ENCODE peak calls at places on chromosome 16, in ten cellular contexts. K, O, C, Q, U, P, H, I, Y and V are unnamed samples.

GRCh38 chr16:75310541-75310940 is 59.1 kb upstream of the BCAR1 start:
- DNase-seq in K (no peak), O (no peak), C (no peak), Q (no peak), U (no peak), P (no peak), H (no peak), I (no peak), Y (no peak), V (no peak)

GRCh38 chr16:50059111-50059510 is 6.7 kb upstream of the HEATR3 start:
- DNase-seq in K (no peak), O (no peak), C (no peak), Q (no peak), U (no peak), P (no peak), H (no peak), I (no peak), Y (no peak), V (no peak)

GRCh38 chr16:73703891-73704290 is 592.7 kb upstream of the PSMD7 start:
- DNase-seq in K (peak), O (no peak), C (no peak), Q (no peak), U (no peak), P (no peak), H (no peak), I (no peak), Y (no peak), V (no peak)

GRCh38 chr16:84143784-84144199 is 1.2 kb downstream of the HSDL1 start:
- DNase-seq in K (no peak), O (no peak), C (no peak), Q (no peak), U (no peak), P (no peak), H (no peak), I (no peak), Y (no peak), V (no peak)

GRCh38 chr16:79767597-79768280 is 167.2 kb upstream of the MAF start:
- DNase-seq in K (peak), O (peak), C (no peak), Q (no peak), U (no peak), P (no peak), H (no peak), I (peak), Y (peak), V (no peak)

GRCh38 chr16:46908540-46909372 is 24.6 kb downstream of the GPT2 start:
- DNase-seq in K (peak), O (peak), C (peak), Q (peak), U (peak), P (no peak), H (no peak), I (peak), Y (peak), V (peak)

GRCh38 chr16:63426275-63426870 is 1390.1 kb upstream of the CDH8 start:
- DNase-seq in K (no peak), O (no peak), C (no peak), Q (no peak), U (no peak), P (no peak), H (no peak), I (no peak), Y (no peak), V (no peak)

GRCh38 chr16:89737341-89738071 is 16.2 kb downstream of the ZNF276 start:
- DNase-seq in K (no peak), O (no peak), C (no peak), Q (no peak), U (no peak), P (no peak), H (no peak), I (no peak), Y (no peak), V (no peak)

GRCh38 chr16:7206469-7206868 is 126.2 kb upstream of the RBFOX1 start:
- DNase-seq in K (no peak), O (no peak), C (no peak), Q (no peak), U (no peak), P (no peak), H (no peak), I (no peak), Y (no peak), V (no peak)

GRCh38 chr16:80527297-80527696 is 13.5 kb upstream of the DYNLRB2 start:
- DNase-seq in K (peak), O (peak), C (peak), Q (peak), U (no peak), P (no peak), H (no peak), I (peak), Y (peak), V (peak)

GRCh38 chr16:9840761-9841665 is 341.2 kb downstream of the GRIN2A start:
- DNase-seq in K (no peak), O (no peak), C (no peak), Q (no peak), U (no peak), P (no peak), H (no peak), I (no peak), Y (no peak), V (no peak)

GRCh38 chr16:11586856-11587642 is at the start of gene LITAF:
- DNase-seq in K (peak), O (peak), C (peak), Q (peak), U (no peak), P (peak), H (peak), I (peak), Y (peak), V (peak)

GRCh38 chr16:87930456-87930855 is 5.9 kb downstream of the CA5A start:
- DNase-seq in K (no peak), O (no peak), C (no peak), Q (no peak), U (no peak), P (no peak), H (no peak), I (no peak), Y (no peak), V (no peak)

GRCh38 chr16:70490261-70490660 is 33.1 kb downstream of the COG4 start:
- DNase-seq in K (no peak), O (no peak), C (peak), Q (no peak), U (no peak), P (no peak), H (no peak), I (no peak), Y (no peak), V (no peak)

GRCh38 chr16:814974-815373 is 14.4 kb upstream of the GNG13 start:
- DNase-seq in K (no peak), O (peak), C (peak), Q (no peak), U (no peak), P (no peak), H (no peak), I (peak), Y (no peak), V (no peak)

GRCh38 chr16:31467151-31467550 is 4.8 kb upstream of the TGFB1I1 start:
- DNase-seq in K (no peak), O (peak), C (no peak), Q (no peak), U (no peak), P (no peak), H (peak), I (no peak), Y (no peak), V (no peak)

GRCh38 chr16:48537909-48538745 is 71.9 kb downstream of the N4BP1 start:
- DNase-seq in K (no peak), O (peak), C (no peak), Q (no peak), U (no peak), P (peak), H (peak), I (peak), Y (no peak), V (no peak)

GRCh38 chr16:68844211-68844564 is 857 bp downstream of the TANGO6 start:
- DNase-seq in K (no peak), O (no peak), C (no peak), Q (no peak), U (no peak), P (no peak), H (no peak), I (no peak), Y (no peak), V (no peak)

GRCh38 chr16:57316390-57317017 is 32.0 kb upstream of the PLLP start:
- DNase-seq in K (peak), O (peak), C (peak), Q (no peak), U (no peak), P (no peak), H (peak), I (peak), Y (no peak), V (no peak)

GRCh38 chr16:54447606-54448440 is 161.2 kb upstream of the IRX3 start:
- DNase-seq in K (peak), O (peak), C (peak), Q (no peak), U (peak), P (no peak), H (no peak), I (peak), Y (no peak), V (no peak)

GRCh38 chr16:27462846-27463682 is 61.1 kb downstream of the IL21R start:
- DNase-seq in K (no peak), O (no peak), C (no peak), Q (no peak), U (no peak), P (no peak), H (no peak), I (no peak), Y (no peak), V (no peak)

GRCh38 chr16:27972500-27972899 is 91.0 kb downstream of the GSG1L start:
- DNase-seq in K (peak), O (peak), C (peak), Q (no peak), U (peak), P (peak), H (peak), I (peak), Y (peak), V (peak)

GRCh38 chr16:14369734-14370598 is 260.1 kb downstream of the PARN start:
- DNase-seq in K (peak), O (peak), C (no peak), Q (no peak), U (no peak), P (no peak), H (no peak), I (peak), Y (no peak), V (no peak)

GRCh38 chr16:58366247-58367031 is 25.8 kb upstream of the GINS3 start:
- DNase-seq in K (peak), O (peak), C (peak), Q (no peak), U (peak), P (no peak), H (no peak), I (peak), Y (no peak), V (no peak)

GRCh38 chr16:3173892-3174617 is 13.9 kb upstream of the OR1F1 start:
- DNase-seq in K (peak), O (no peak), C (no peak), Q (no peak), U (no peak), P (no peak), H (peak), I (no peak), Y (peak), V (peak)

GRCh38 chr16:57769541-57770145 is 32.6 kb downstream of the KIFC3 start:
- DNase-seq in K (no peak), O (no peak), C (no peak), Q (no peak), U (no peak), P (no peak), H (no peak), I (no peak), Y (no peak), V (no peak)

GRCh38 chr16:1347286-1347855 is 4.3 kb downstream of the TSR3 start:
- DNase-seq in K (no peak), O (no peak), C (no peak), Q (no peak), U (no peak), P (no peak), H (no peak), I (no peak), Y (no peak), V (no peak)

GRCh38 chr16:49834496-49835009 is 21.4 kb downstream of the ZNF423 start:
- DNase-seq in K (no peak), O (no peak), C (no peak), Q (no peak), U (no peak), P (no peak), H (peak), I (no peak), Y (no peak), V (no peak)

GRCh38 chr16:86740817-86741799 is 162.8 kb downstream of the FOXL1 start:
- DNase-seq in K (no peak), O (peak), C (peak), Q (peak), U (peak), P (no peak), H (peak), I (peak), Y (no peak), V (peak)

GRCh38 chr16:89710709-89711564 is 9.4 kb upstream of the SPATA2L start:
- DNase-seq in K (no peak), O (no peak), C (no peak), Q (no peak), U (no peak), P (no peak), H (no peak), I (no peak), Y (no peak), V (no peak)

GRCh38 chr16:53913082-53913870 is 209.3 kb downstream of the FTO start:
- DNase-seq in K (peak), O (peak), C (peak), Q (no peak), U (no peak), P (no peak), H (no peak), I (peak), Y (no peak), V (no peak)

GRCh38 chr16:69132424-69133252 is at the start of the genes CHTF8 and UTP4:
- DNase-seq in K (peak), O (peak), C (peak), Q (peak), U (no peak), P (peak), H (peak), I (peak), Y (peak), V (peak)

GRCh38 chr16:51150894-51151320 is at the start of gene SALL1:
- DNase-seq in K (no peak), O (no peak), C (no peak), Q (no peak), U (no peak), P (no peak), H (no peak), I (no peak), Y (no peak), V (no peak)

GRCh38 chr16:58678716-58679115 is 5.9 kb downstream of the SLC38A7 start:
- DNase-seq in K (peak), O (peak), C (no peak), Q (no peak), U (no peak), P (no peak), H (peak), I (peak), Y (no peak), V (no peak)

GRCh38 chr16:87380875-87381274 is 2.7 kb downstream of the FBXO31 start:
- DNase-seq in K (no peak), O (peak), C (peak), Q (no peak), U (no peak), P (no peak), H (peak), I (peak), Y (no peak), V (no peak)

GRCh38 chr16:15682105-15682570 is 32.1 kb downstream of the NDE1 start:
- DNase-seq in K (peak), O (peak), C (peak), Q (no peak), U (peak), P (no peak), H (no peak), I (peak), Y (no peak), V (peak)
- TF ChIP-seq CTCF in K (peak), O (peak), C (peak), Q (peak), U (no peak), P (peak), H (peak), I (peak), Y (peak), V (peak)

GRCh38 chr16:67260426-67261063 is 11.8 kb downstream of the SLC9A5 start:
- DNase-seq in K (peak), O (peak), C (peak), Q (no peak), U (no peak), P (no peak), H (peak), I (peak), Y (peak), V (no peak)
- TF ChIP-seq CTCF in K (peak), O (peak), C (peak), Q (peak), U (peak), P (peak), H (no peak), I (peak), Y (peak), V (peak)

DNA sequence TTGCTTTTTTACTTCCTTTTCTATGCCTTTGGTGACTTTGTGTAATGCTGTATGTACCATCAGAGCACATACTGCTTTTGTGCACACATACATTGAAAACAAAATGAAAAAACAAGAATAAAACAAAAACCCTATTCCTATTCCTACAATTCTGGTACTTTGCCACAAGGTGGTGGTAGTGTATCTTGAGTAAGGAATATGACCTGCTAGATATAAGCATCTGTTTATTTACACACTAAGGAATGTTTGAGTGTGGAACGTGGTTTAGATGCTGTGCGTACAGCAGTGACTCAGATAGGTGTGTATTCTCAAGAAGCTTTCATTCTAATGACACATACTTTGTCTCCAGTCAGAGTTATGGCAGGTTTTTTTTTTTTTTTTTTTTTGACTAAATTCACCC is 606.2 kb downstream of the WWOX start:
- DNase-seq in K (peak), O (peak), C (peak), Q (no peak), U (peak), P (no peak), H (no peak), I (no peak), Y (peak), V (no peak)
- TF ChIP-seq CTCF in K (peak), O (peak), C (peak), Q (peak), U (peak), P (peak), H (no peak), I (no peak), Y (peak), V (peak)

GRCh38 chr16:17465460-17465859 is 5.3 kb downstream of the XYLT1 start:
- DNase-seq in K (no peak), O (no peak), C (no peak), Q (no peak), U (no peak), P (no peak), H (no peak), I (no peak), Y (no peak), V (no peak)

GRCh38 chr16:17463335-17463734 is 7.4 kb downstream of the XYLT1 start:
- DNase-seq in K (no peak), O (no peak), C (no peak), Q (no peak), U (no peak), P (no peak), H (no peak), I (no peak), Y (no peak), V (no peak)

GRCh38 chr16:17460890-17461289 is 9.9 kb downstream of the XYLT1 start:
- DNase-seq in K (no peak), O (peak), C (no peak), Q (no peak), U (no peak), P (no peak), H (no peak), I (no peak), Y (no peak), V (no peak)

GRCh38 chr16:17459903-17460521 is 10.7 kb downstream of the XYLT1 start:
- DNase-seq in K (no peak), O (no peak), C (no peak), Q (no peak), U (no peak), P (no peak), H (no peak), I (no peak), Y (no peak), V (no peak)

GRCh38 chr16:17461951-17462729 is 8.6 kb downstream of the XYLT1 start:
- DNase-seq in K (no peak), O (no peak), C (no peak), Q (no peak), U (no peak), P (no peak), H (no peak), I (no peak), Y (peak), V (no peak)
- TF ChIP-seq CTCF in K (no peak), O (no peak), C (no peak), Q (no peak), U (no peak), P (no peak), H (no peak), I (no peak), Y (peak), V (no peak)

GRCh38 chr16:12903325-12904040 is 2.1 kb downstream of the SHISA9 start:
- DNase-seq in K (no peak), O (no peak), C (no peak), Q (no peak), U (no peak), P (no peak), H (no peak), I (no peak), Y (no peak), V (peak)

GRCh38 chr16:12904041-12904671 is 2.8 kb downstream of the SHISA9 start:
- DNase-seq in K (no peak), O (no peak), C (no peak), Q (no peak), U (no peak), P (no peak), H (no peak), I (no peak), Y (no peak), V (no peak)

GRCh38 chr16:12906765-12907516 is 5.5 kb downstream of the SHISA9 start:
- DNase-seq in K (no peak), O (no peak), C (no peak), Q (no peak), U (no peak), P (no peak), H (no peak), I (no peak), Y (no peak), V (no peak)

GRCh38 chr16:12906271-12906670 is 4.9 kb downstream of the SHISA9 start:
- DNase-seq in K (no peak), O (no peak), C (no peak), Q (no peak), U (no peak), P (no peak), H (no peak), I (no peak), Y (no peak), V (no peak)

DNA sequence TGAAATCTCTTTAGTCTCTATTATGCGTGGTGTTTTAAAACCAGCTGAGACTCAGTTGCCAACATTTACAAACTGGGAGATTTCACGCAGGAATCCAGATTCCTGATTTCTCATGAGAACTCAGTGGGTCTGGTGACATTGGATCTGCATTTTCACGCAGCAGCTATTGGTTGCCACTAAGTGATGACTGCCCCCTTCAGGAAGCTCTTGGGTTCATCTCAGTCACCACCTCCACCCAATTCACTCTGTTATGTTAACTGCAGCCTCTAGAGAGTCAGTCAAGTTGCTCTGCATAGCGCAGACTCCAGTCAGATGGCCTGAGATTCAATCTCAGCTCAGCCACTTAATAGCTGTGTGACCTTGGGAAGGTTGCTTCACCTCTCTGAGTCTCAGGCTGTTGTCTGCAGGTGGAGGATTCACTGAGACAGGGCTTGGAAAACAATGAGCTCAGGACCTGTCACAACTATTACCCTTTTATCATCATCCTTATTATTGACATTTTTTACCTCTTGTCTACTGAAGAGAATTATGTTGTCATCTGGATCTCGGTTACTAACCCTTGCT is 6.4 kb downstream of the SHISA9 start:
- DNase-seq in K (no peak), O (no peak), C (no peak), Q (no peak), U (no peak), P (no peak), H (no peak), I (no peak), Y (no peak), V (no peak)
- TF ChIP-seq CTCF in K (no peak), O (peak), C (no peak), Q (peak), U (no peak), P (no peak), H (no peak), I (no peak), Y (no peak), V (no peak)